ENCODE peak calls at places on chromosomes 5 and 9, in eight cellular contexts. Q is cardiac fibroblast; U is activated CD8-positive, alpha-beta T cell treated with anti-CD3 and anti-CD28 coated beads, Interleukin-2, amount 10 ng/mL, durations not matched to agents 7 days and 5 days; N is activated T-cell treated with anti-CD3 and anti-CD28 coated beads for 1 hour; K is naive thymus-derived CD8-positive, alpha-beta T cell; V is T-helper 17 cell; O is GDM1; Y is NCI-H1092. J is an unnamed sample.

GRCh38 chr5:173574983-173575382 is 41.5 kb downstream of the BOD1 start:
- DNase-seq in Q (no peak), U (no peak), N (no peak), K (no peak), V (no peak), O (no peak), Y (no peak), J (no peak)

GRCh38 chr5:140366770-140367630 is 7.0 kb downstream of the SLC4A9 start:
- DNase-seq in Q (no peak), U (no peak), N (no peak), K (no peak), V (no peak), O (no peak), Y (no peak), J (no peak)

GRCh38 chr5:157069949-157070348 is 11.0 kb upstream of the HAVCR1 start:
- DNase-seq in Q (no peak), U (no peak), N (no peak), K (no peak), V (no peak), O (no peak), Y (no peak), J (no peak)

GRCh38 chr9:32589083-32589713 is 16.2 kb upstream of the NDUFB6 start:
- DNase-seq in Q (peak), U (no peak), N (no peak), K (no peak), V (no peak), O (no peak), Y (peak), J (peak)

GRCh38 chr5:53877243-53877642 is 316.8 kb downstream of the NDUFS4 start:
- DNase-seq in Q (peak), U (no peak), N (no peak), K (no peak), V (no peak), O (no peak), Y (no peak), J (no peak)

GRCh38 chr5:1390333-1390732 is 45.4 kb upstream of the CLPTM1L start:
- DNase-seq in Q (no peak), U (no peak), N (no peak), K (no peak), V (no peak), O (no peak), Y (no peak), J (no peak)

GRCh38 chr5:115920171-115920725 is 42.0 kb upstream of the LVRN start:
- DNase-seq in Q (peak), U (no peak), N (no peak), K (no peak), V (no peak), O (no peak), Y (no peak), J (no peak)

GRCh38 chr5:32099486-32100035 is 74.6 kb downstream of the GOLPH3 start:
- DNase-seq in Q (no peak), U (no peak), N (no peak), K (no peak), V (no peak), O (no peak), Y (no peak), J (no peak)

GRCh38 chr5:80711938-80712337 is 57.2 kb upstream of the DHFR start:
- DNase-seq in Q (peak), U (no peak), N (no peak), K (no peak), V (no peak), O (no peak), Y (no peak), J (no peak)

GRCh38 chr5:127562252-127562651 is 44.8 kb downstream of the PRRC1 start:
- DNase-seq in Q (peak), U (no peak), N (no peak), K (no peak), V (no peak), O (peak), Y (no peak), J (peak)

GRCh38 chr5:154761062-154761740 is 6.0 kb downstream of the LARP1 start:
- DNase-seq in Q (no peak), U (peak), N (no peak), K (no peak), V (no peak), O (no peak), Y (no peak), J (no peak)

GRCh38 chr5:100562821-100563220 is 27.6 kb downstream of the FAM174A start:
- DNase-seq in Q (no peak), U (no peak), N (no peak), K (no peak), V (no peak), O (no peak), Y (no peak), J (no peak)

GRCh38 chr5:78689893-78690592 is 41.5 kb upstream of the LHFPL2 start:
- DNase-seq in Q (no peak), U (no peak), N (no peak), K (no peak), V (no peak), O (no peak), Y (no peak), J (no peak)

GRCh38 chr5:59099270-59099994 is 516.6 kb downstream of the RAB3C start:
- DNase-seq in Q (peak), U (peak), N (no peak), K (no peak), V (no peak), O (no peak), Y (no peak), J (no peak)

GRCh38 chr9:120592210-120592609 is 12.2 kb upstream of the CDK5RAP2 start:
- DNase-seq in Q (no peak), U (no peak), N (no peak), K (no peak), V (no peak), O (no peak), Y (no peak), J (no peak)

GRCh38 chr5:179765400-179765799 is 28.4 kb upstream of the LTC4S start:
- DNase-seq in Q (peak), U (no peak), N (no peak), K (no peak), V (no peak), O (no peak), Y (no peak), J (no peak)

GRCh38 chr5:3593771-3594513 is 1.7 kb upstream of the IRX1 start:
- DNase-seq in Q (no peak), U (no peak), N (no peak), K (no peak), V (no peak), O (no peak), Y (no peak), J (no peak)

GRCh38 chr5:54905246-54905770 is 80.1 kb downstream of the ESM1 start:
- DNase-seq in Q (no peak), U (no peak), N (no peak), K (no peak), V (no peak), O (no peak), Y (no peak), J (no peak)

GRCh38 chr9:105007143-105007542 is 79.2 kb upstream of the ABCA1 start:
- DNase-seq in Q (peak), U (no peak), N (no peak), K (no peak), V (no peak), O (peak), Y (no peak), J (peak)

GRCh38 chr5:1850324-1851154 is 32.2 kb downstream of the IRX4 start:
- DNase-seq in Q (no peak), U (no peak), N (no peak), K (no peak), V (no peak), O (no peak), Y (no peak), J (no peak)

GRCh38 chr5:145768863-145769262 is 66.3 kb downstream of the PRELID2 start:
- DNase-seq in Q (no peak), U (no peak), N (no peak), K (no peak), V (no peak), O (no peak), Y (peak), J (no peak)

GRCh38 chr5:59061377-59061776 is 478.5 kb downstream of the RAB3C start:
- DNase-seq in Q (no peak), U (no peak), N (no peak), K (no peak), V (no peak), O (no peak), Y (no peak), J (no peak)

GRCh38 chr9:126411948-126412284 is 85.3 kb downstream of the MVB12B start:
- DNase-seq in Q (no peak), U (no peak), N (no peak), K (no peak), V (no peak), O (no peak), Y (no peak), J (no peak)

GRCh38 chr5:18305288-18305899 is 671.1 kb downstream of the TAF11L14 start:
- DNase-seq in Q (peak), U (no peak), N (no peak), K (no peak), V (no peak), O (no peak), Y (no peak), J (peak)

GRCh38 chr5:166562246-166562645 is 1729.2 kb upstream of the WWC1 start:
- DNase-seq in Q (peak), U (no peak), N (no peak), K (no peak), V (no peak), O (no peak), Y (no peak), J (peak)

GRCh38 chr5:73960426-73960825 is 334.4 kb downstream of the ARHGEF28 start:
- DNase-seq in Q (no peak), U (no peak), N (no peak), K (no peak), V (no peak), O (no peak), Y (no peak), J (no peak)

J was measured in AML-193.